ENCODE peak calls at places on chromosomes 5 and 9, in eight cellular contexts. Z, H, N, R, I, D, V and F are unnamed samples. For H3K4me1, the result is how much of the 10 kb centered on the place peaks cover.

GRCh38 chr5:148437249-148437648 is 53.5 kb downstream of the FBXO38 start:
- DNase-seq in Z (no peak), H (no peak), N (peak), R (no peak), I (peak), D (peak), V (no peak), F (no peak)

GRCh38 chr9:114930063-114930812 is at the start of gene TNFSF8:
- DNase-seq in Z (no peak), H (peak), N (peak), R (peak), I (no peak), D (no peak), V (no peak), F (peak)

GRCh38 chr5:170917113-170917512 is 55.3 kb downstream of the RANBP17 start:
- DNase-seq in Z (no peak), H (no peak), N (no peak), R (no peak), I (peak), D (no peak), V (no peak), F (no peak)

GRCh38 chr9:108070861-108071260 is 581.3 kb upstream of the KLF4 start:
- DNase-seq in Z (no peak), H (no peak), N (no peak), R (no peak), I (no peak), D (no peak), V (no peak), F (no peak)

GRCh38 chr5:75460947-75461346 is 50.5 kb downstream of the CERT1 start:
- DNase-seq in Z (no peak), H (no peak), N (no peak), R (no peak), I (no peak), D (no peak), V (no peak), F (no peak)

GRCh38 chr9:5549671-5550650 is 39.6 kb downstream of the PDCD1LG2 start:
- DNase-seq in Z (no peak), H (no peak), N (no peak), R (no peak), I (peak), D (no peak), V (no peak), F (no peak)

GRCh38 chr9:121483049-121483448 is 16.6 kb downstream of the GGTA1 start:
- DNase-seq in Z (no peak), H (no peak), N (no peak), R (no peak), I (no peak), D (peak), V (no peak), F (no peak)

GRCh38 chr5:158382473-158382872 is 523.5 kb upstream of the CLINT1 start:
- DNase-seq in Z (peak), H (peak), N (no peak), R (peak), I (peak), D (peak), V (peak), F (no peak)

GRCh38 chr9:100104314-100104713 is 5.3 kb downstream of the INVS start:
- DNase-seq in Z (no peak), H (no peak), N (no peak), R (no peak), I (no peak), D (no peak), V (no peak), F (no peak)

GRCh38 chr5:135441256-135441915 is 5.8 kb downstream of the DCANP1 start:
- DNase-seq in Z (no peak), H (peak), N (no peak), R (no peak), I (no peak), D (no peak), V (no peak), F (no peak)

GRCh38 chr5:149924481-149924880 is 20.1 kb downstream of the PDE6A start:
- DNase-seq in Z (no peak), H (no peak), N (no peak), R (no peak), I (peak), D (no peak), V (no peak), F (no peak)

GRCh38 chr5:56052735-56053134 is 58.0 kb upstream of the IL6ST start:
- DNase-seq in Z (no peak), H (no peak), N (no peak), R (no peak), I (no peak), D (no peak), V (no peak), F (no peak)

GRCh38 chr5:85533324-85533723 is 1084.4 kb upstream of the COX7C start:
- DNase-seq in Z (no peak), H (no peak), N (no peak), R (no peak), I (no peak), D (no peak), V (no peak), F (no peak)

GRCh38 chr5:54109931-54110330 is 200.4 kb downstream of the ARL15 start:
- DNase-seq in Z (no peak), H (no peak), N (no peak), R (no peak), I (no peak), D (no peak), V (no peak), F (no peak)

DNA sequence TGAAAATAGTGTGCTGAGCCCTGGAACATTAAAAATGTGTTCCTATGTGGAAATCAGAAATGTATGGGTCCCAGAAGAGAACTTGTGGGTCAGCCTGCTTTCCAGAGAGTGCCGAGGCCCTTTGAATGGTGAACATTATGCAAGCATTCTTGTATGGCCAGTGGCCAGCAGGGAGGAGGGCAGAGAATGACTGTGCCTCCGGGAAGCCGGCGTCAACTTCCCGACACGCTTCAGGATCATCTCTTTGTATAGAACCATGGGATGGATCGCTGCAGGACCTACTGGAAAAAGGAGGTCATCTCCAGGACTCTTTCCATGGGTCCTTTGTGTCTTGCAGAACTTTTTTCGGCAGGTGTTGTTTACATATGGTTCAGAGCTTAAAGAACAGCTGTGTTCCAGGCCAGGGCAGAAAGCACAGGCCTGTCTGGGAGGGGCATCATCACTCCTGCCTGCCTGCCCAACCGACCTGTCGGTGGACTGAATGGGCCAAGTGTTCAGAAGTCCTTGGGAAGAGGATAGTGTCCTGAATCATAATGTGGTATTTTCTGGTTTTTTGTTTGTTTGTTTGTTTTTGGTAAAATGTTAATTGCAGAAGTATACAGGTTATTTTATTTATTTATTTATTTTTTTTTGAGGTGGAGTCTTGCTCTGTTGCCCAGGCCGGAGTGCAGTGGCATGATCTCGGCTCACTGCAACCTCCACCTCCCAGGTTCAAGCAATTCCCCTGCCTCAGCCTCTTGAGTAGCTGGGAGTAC is 9.0 kb downstream of the PRRC2B start:
- DNase-seq in Z (peak), H (no peak), N (no peak), R (peak), I (peak), D (peak), V (peak), F (no peak)
- H3K4me1 ChIP-seq in Z (half or more), H (under half), N (half or more), R (half or more), I (half or more), D (half or more), V (half or more), F (half or more)

DNA sequence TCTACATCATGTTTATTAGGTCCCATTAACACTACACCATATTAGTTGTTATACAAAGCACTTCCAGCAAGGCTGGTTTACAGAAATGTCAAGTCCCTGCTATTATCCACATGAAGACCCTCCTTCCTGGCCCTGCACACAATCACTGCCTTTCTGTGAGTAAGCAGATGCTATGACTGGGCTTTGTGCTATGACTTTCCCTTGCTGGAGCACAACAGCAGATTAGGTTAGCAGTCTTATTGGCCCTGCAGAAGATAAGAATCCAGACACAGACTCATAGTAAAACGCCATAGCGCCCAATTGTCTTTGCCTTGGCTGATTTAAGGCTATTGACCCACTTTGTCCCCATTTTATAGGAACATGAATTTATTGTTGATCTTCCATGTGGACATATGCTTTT is 228.9 kb upstream of the ACTBL2 start:
- DNase-seq in Z (no peak), H (no peak), N (no peak), R (no peak), I (no peak), D (no peak), V (no peak), F (no peak)
- H3K27ac ChIP-seq in Z (no peak), H (no peak), N (no peak), R (no peak), I (no peak), D (no peak), V (no peak), F (no peak)

DNA sequence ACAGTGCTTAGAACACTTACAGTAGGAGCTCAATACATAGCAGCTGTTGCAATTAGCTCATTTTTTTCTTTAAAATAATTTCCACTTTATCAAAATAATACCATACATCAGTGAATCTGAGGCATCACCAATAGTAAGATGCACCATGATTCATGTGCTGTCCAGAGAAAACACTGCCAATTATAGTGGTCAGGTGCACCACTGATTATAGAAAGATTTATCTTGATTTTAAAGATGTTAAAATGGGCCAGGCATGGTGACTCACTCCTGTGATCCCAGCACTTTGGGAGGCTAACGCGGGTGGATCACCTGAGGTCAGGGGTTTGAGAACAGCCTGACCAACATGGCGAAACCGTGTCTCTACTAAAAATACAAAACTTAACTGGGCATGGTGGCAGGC is 39.4 kb downstream of the NAIF1 start:
- DNase-seq in Z (no peak), H (no peak), N (no peak), R (no peak), I (no peak), D (no peak), V (no peak), F (peak)
- H3K4me1 ChIP-seq in Z (under half), H (under half), N (half or more), R (under half), I (under half), D (under half), V (under half), F (half or more)

DNA sequence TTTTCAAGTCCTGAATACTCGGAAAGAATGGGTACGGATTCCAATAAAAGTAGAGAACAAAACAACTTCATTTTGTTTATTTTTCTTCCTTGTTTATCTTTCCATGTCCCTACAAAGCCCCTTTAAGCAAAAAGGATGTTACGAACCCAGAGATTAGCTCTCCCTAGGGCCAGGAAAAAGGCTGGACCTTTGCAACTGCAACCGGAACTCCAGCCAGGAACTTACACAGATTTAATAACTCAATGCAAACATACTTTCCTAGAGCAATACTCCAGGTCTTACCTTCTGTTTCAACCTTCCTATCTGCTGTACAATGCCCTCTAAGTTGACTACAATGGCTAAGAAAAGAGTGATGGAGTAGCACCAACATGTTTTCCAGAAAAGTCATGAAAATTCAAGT is 7.0 kb downstream of the DENND1A start:
- DNase-seq in Z (no peak), H (no peak), N (no peak), R (no peak), I (no peak), D (no peak), V (no peak), F (no peak)
- H3K27ac ChIP-seq in Z (no peak), H (no peak), N (no peak), R (no peak), I (no peak), D (no peak), V (no peak), F (no peak)

GRCh38 chr5:39395521-39395920 is 29.3 kb downstream of the DAB2 start:
- DNase-seq in Z (no peak), H (no peak), N (no peak), R (no peak), I (peak), D (no peak), V (no peak), F (no peak)
- H3K4me1 ChIP-seq in Z (under half), H (under half), N (under half), R (under half), I (under half), D (under half), V (under half), F (under half)

DNA sequence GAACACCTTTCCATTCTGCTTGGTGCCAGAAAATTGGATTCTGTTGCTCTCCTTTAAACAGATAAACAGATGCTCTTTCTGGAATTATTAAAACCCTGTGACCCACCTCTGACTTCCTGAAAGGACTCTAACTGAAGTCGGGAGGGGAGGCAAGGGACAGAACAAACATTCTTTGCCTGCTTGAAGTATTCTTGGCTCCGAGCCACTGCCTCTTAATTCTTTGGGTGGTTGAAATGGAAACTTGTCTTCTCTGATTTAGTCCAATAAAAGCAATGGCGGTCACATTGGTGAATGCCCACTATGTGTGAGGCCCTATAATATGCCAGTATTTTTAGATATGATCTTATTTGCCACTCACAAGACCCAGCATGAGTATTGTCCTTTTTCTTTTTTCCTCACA is 236.8 kb downstream of the SLIT3 start:
- DNase-seq in Z (no peak), H (no peak), N (no peak), R (peak), I (no peak), D (peak), V (no peak), F (no peak)
- H3K27ac ChIP-seq in Z (peak), H (no peak), N (no peak), R (no peak), I (no peak), D (no peak), V (no peak), F (no peak)

DNA sequence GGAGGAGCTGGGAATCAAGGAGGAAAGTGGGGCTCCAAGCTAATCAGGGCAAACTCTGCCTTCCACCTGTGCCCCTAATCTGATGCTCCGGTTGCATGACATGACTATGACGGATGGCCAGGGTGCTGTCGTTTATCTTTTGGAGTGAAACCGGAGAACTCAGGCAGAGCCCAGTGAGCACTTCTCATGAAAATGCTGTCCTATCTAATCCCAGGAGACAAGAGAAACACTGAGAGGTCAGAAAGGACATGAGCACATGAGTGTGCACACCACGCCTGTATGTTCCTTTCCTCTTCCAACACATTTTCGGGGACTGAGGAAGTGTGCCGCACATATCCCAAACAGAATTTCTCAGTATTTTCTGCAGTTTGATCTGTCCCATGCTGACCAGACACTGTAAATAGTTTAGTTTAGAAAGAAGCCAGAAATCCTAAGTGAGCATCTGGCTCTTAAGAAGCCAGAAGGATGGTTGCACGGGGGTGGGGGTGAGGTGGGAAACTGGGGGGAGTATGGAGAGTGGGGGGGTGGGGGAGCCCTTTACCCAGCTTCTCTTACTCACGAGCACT is 217.1 kb downstream of the TSSK1B start:
- DNase-seq in Z (no peak), H (no peak), N (no peak), R (peak), I (no peak), D (no peak), V (no peak), F (no peak)
- H3K4me1 ChIP-seq in Z (under half), H (under half), N (under half), R (under half), I (under half), D (under half), V (under half), F (under half)

GRCh38 chr5:180329606-180330269 is 23.4 kb downstream of the GFPT2 start:
- DNase-seq in Z (no peak), H (no peak), N (no peak), R (no peak), I (no peak), D (no peak), V (no peak), F (no peak)
- H3K27ac ChIP-seq in Z (peak), H (no peak), N (no peak), R (peak), I (no peak), D (no peak), V (no peak), F (no peak)

GRCh38 chr5:11174601-11175000 is 413.6 kb upstream of the DAP start:
- DNase-seq in Z (no peak), H (no peak), N (no peak), R (no peak), I (no peak), D (no peak), V (no peak), F (no peak)
- H3K4me1 ChIP-seq in Z (under half), H (under half), N (under half), R (under half), I (under half), D (under half), V (under half), F (under half)